ENCODE peak calls at places on chromosomes 16 and 17, in nine cellular contexts. S, C, U, I, J, W, Z, F and T are unnamed samples. For H3K4me1, the result is how much of the 10 kb centered on the place peaks cover.

GRCh38 chr16:87461466-87461975 is 31.3 kb downstream of the ZCCHC14 start:
- DNase-seq in F (peak), W (no peak), U (peak), J (no peak), S (peak), I (peak), Z (peak), C (peak), T (peak)

GRCh38 chr17:58121925-58122324 is 26.3 kb upstream of the OR4D1 start:
- DNase-seq in I (peak), Z (no peak), U (peak), J (peak), C (no peak), S (no peak), W (peak), F (no peak), T (no peak)

GRCh38 chr16:30567991-30568638 is 3.4 kb downstream of the ZNF688 start:
- DNase-seq in S (no peak), U (peak), C (peak), Z (no peak), I (peak), F (no peak), W (peak), J (peak), T (no peak)

GRCh38 chr16:69408451-69408850 is 16.0 kb upstream of the CYB5B start:
- DNase-seq in F (no peak), I (no peak), U (peak), C (peak), Z (no peak), J (no peak), S (no peak), W (no peak), T (no peak)

GRCh38 chr16:75378616-75379015 is 54.7 kb downstream of the CFDP1 start:
- DNase-seq in F (no peak), C (no peak), I (no peak), S (no peak), Z (no peak), J (no peak), U (no peak), W (no peak), T (no peak)

GRCh38 chr17:28792877-28793666 is 49.3 kb downstream of the TRAF4 start:
- DNase-seq in J (no peak), F (no peak), Z (no peak), W (no peak), C (no peak), U (peak), I (no peak), S (no peak), T (no peak)

GRCh38 chr17:47230864-47231263 is 21.7 kb downstream of the MYL4 start:
- DNase-seq in Z (no peak), F (no peak), I (no peak), S (no peak), C (no peak), W (no peak), J (no peak), U (no peak), T (no peak)

GRCh38 chr17:57622886-57623433 is 122.1 kb downstream of the CCDC182 start:
- DNase-seq in I (no peak), J (no peak), Z (no peak), W (no peak), S (no peak), C (peak), F (no peak), U (peak), T (peak)

GRCh38 chr17:27384721-27385120 is 71.5 kb upstream of the KSR1 start:
- DNase-seq in W (no peak), Z (no peak), J (no peak), S (no peak), C (no peak), F (no peak), U (no peak), I (no peak), T (no peak)

GRCh38 chr17:80872999-80873951 is 118.4 kb upstream of the CHMP6 start:
- DNase-seq in F (no peak), I (no peak), C (peak), S (peak), U (peak), J (no peak), W (peak), Z (peak), T (peak)

GRCh38 chr17:31393749-31394146 is 2.3 kb downstream of the RAB11FIP4 start:
- DNase-seq in Z (peak), W (no peak), I (no peak), J (no peak), U (no peak), S (no peak), F (no peak), C (peak), T (peak)

GRCh38 chr17:1779571-1780074 is 17.8 kb downstream of the SERPINF1 start:
- DNase-seq in J (no peak), C (peak), Z (peak), W (no peak), U (no peak), S (peak), I (no peak), F (no peak), T (no peak)

GRCh38 chr16:86905302-86905701 is 327.0 kb downstream of the FOXL1 start:
- DNase-seq in W (no peak), J (no peak), C (no peak), I (no peak), U (no peak), Z (peak), F (no peak), S (no peak), T (peak)

GRCh38 chr16:2980227-2981176 is at the start of gene PKMYT1:
- DNase-seq in C (peak), J (peak), U (peak), S (peak), F (peak), W (peak), I (peak), Z (peak), T (peak)

GRCh38 chr17:18129041-18129502 is 20.5 kb downstream of the MYO15A start:
- DNase-seq in U (peak), S (no peak), J (no peak), F (no peak), C (no peak), Z (peak), I (no peak), W (no peak), T (peak)

GRCh38 chr17:65102788-65103187 is 34.4 kb upstream of the RGS9 start:
- DNase-seq in F (no peak), W (no peak), C (no peak), S (no peak), I (no peak), Z (no peak), J (no peak), U (no peak), T (no peak)

GRCh38 chr17:80512233-80512632 is 32.4 kb upstream of the RPTOR start:
- DNase-seq in S (no peak), W (no peak), J (no peak), C (no peak), F (no peak), I (no peak), Z (no peak), U (peak), T (no peak)

GRCh38 chr17:52930145-52930544 is 771.6 kb upstream of the CA10 start:
- DNase-seq in S (no peak), J (no peak), U (no peak), F (no peak), W (no peak), Z (no peak), C (no peak), I (no peak), T (no peak)

GRCh38 chr16:31215287-31216115 is 1.4 kb downstream of the PYDC1 start:
- DNase-seq in I (no peak), J (peak), U (peak), S (peak), F (no peak), C (peak), Z (peak), W (no peak), T (peak)

GRCh38 chr16:48637039-48637438 is 27.1 kb upstream of the N4BP1 start:
- DNase-seq in C (no peak), I (no peak), W (no peak), Z (no peak), J (no peak), F (no peak), S (no peak), U (no peak), T (no peak)

GRCh38 chr17:3535253-3535995 is 22.2 kb downstream of the TRPV3 start:
- DNase-seq in S (peak), W (peak), Z (peak), I (peak), U (peak), C (peak), F (no peak), J (peak), T (peak)

GRCh38 chr17:1050996-1051925 is 54.3 kb downstream of the TIMM22 start:
- DNase-seq in W (no peak), C (no peak), S (no peak), J (no peak), F (no peak), Z (no peak), U (no peak), I (no peak), T (no peak)

GRCh38 chr17:80270104-80270503 is 9.5 kb downstream of the RNF213 start:
- DNase-seq in Z (no peak), U (no peak), F (no peak), C (no peak), S (no peak), W (no peak), J (no peak), I (no peak), T (no peak)

GRCh38 chr16:49586466-49586865 is 212.9 kb downstream of the C16orf78 start:
- DNase-seq in U (no peak), F (no peak), C (no peak), W (no peak), I (no peak), Z (no peak), J (no peak), S (no peak), T (no peak)

GRCh38 chr16:29729116-29729521 is 16.7 kb downstream of the C16orf54 start:
- DNase-seq in I (no peak), W (no peak), S (no peak), U (peak), C (peak), Z (no peak), J (no peak), F (no peak), T (peak)

GRCh38 chr17:9242497-9242881 is 221.2 kb downstream of the NTN1 start:
- DNase-seq in C (no peak), I (no peak), U (no peak), Z (no peak), J (no peak), F (no peak), S (no peak), W (no peak), T (no peak)

GRCh38 chr17:9242983-9243382 is 221.7 kb downstream of the NTN1 start:
- DNase-seq in I (no peak), W (no peak), S (no peak), U (no peak), J (no peak), F (no peak), C (no peak), Z (no peak), T (no peak)

GRCh38 chr17:9240659-9241370 is 219.5 kb downstream of the NTN1 start:
- DNase-seq in U (peak), I (no peak), Z (peak), J (no peak), S (peak), W (no peak), F (peak), C (peak), T (no peak)

GRCh38 chr17:9241371-9241712 is 220.0 kb downstream of the NTN1 start:
- DNase-seq in C (no peak), I (no peak), U (no peak), W (no peak), J (no peak), F (no peak), Z (peak), S (no peak), T (no peak)

GRCh38 chr17:9241774-9242496 is 220.6 kb downstream of the NTN1 start:
- DNase-seq in Z (no peak), I (no peak), F (no peak), W (no peak), U (no peak), C (no peak), J (no peak), S (no peak), T (no peak)
- H3K27ac ChIP-seq in Z (no peak), I (no peak), F (peak), W (no peak), U (no peak), C (peak), J (no peak), S (peak), T (peak)

GRCh38 chr17:17125136-17126084 is 80.7 kb downstream of the PLD6 start:
- DNase-seq in C (no peak), I (peak), F (no peak), W (peak), U (no peak), J (peak), S (no peak), Z (no peak), T (no peak)
- H3K4me1 ChIP-seq in C (under half), I (under half), F (under half), W (half or more), U (under half), J (half or more), S (half or more), Z (under half), T (under half)

DNA sequence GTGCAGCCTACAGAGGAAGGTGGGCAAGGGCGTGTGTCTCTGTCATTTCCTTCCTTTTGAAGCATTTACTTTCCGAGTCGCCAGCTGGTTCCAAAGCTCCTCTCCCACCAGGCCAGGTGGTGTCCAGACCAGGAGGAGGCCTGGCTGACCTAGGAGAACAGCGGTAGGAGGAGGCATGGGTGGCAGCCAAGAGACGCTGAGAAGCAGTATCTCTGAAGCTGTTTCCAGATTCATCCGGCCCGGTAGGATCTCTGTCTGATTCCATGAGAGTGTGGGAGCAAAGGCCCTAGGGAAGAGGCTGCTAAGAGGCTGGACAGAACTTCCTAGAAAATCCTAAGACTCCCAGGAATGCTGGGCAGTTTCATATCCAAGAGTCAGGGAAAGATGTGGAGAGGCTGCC is 20.3 kb downstream of the MEOX1 start:
- DNase-seq in U (no peak), F (no peak), C (no peak), W (no peak), S (no peak), I (no peak), Z (peak), J (no peak), T (no peak)
- H3K27ac ChIP-seq in U (no peak), F (no peak), C (no peak), W (no peak), S (no peak), I (no peak), Z (no peak), J (no peak), T (no peak)

GRCh38 chr16:80602894-80603293 is 62.1 kb downstream of the DYNLRB2 start:
- DNase-seq in C (no peak), W (no peak), S (no peak), J (no peak), F (no peak), Z (no peak), I (no peak), U (no peak), T (no peak)
- H3K4me1 ChIP-seq in C (under half), W (under half), S (under half), J (under half), F (under half), Z (under half), I (under half), U (under half), T (under half)

DNA sequence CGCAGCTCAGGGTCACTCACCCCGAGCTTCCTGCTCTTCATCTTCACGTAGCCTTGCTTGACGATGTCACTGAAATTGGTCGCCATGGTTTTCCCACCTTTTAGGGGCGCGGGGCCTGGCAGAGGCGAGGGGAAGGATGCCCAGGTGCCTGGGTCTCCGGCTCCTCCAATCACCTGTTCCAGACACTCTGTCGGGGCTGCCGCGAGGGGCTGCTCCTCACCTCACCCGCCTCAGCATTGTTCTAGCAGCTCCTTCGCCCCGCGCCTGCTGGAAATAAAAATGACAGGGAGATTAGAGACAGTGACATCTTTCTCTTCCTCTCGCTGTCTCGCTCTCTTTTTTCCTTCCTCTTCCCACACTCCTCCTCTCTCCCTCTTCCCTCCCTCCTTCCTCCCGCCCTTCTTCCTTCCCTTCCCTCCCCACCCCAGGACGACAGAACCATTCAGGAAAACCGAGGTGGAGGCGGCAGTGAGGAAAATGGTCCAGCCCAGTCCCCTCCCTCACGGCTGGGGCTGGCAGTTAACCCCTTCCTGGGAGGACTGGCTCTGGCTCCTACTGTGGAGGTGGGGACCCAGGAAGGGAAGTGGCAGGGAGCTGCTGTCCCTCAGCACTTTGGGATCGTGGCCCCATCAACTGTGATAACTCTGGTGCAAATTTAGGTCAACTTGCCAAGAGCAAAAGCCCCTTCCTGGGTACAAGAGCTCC is 6.7 kb downstream of the DOK4 start:
- DNase-seq in J (no peak), U (peak), W (no peak), Z (no peak), I (no peak), C (peak), F (no peak), S (no peak), T (no peak)
- H3K27ac ChIP-seq in J (no peak), U (peak), W (peak), Z (no peak), I (no peak), C (peak), F (peak), S (peak), T (peak)

GRCh38 chr16:1606774-1607173 is 5.1 kb downstream of the IFT140 start:
- DNase-seq in W (no peak), Z (no peak), F (no peak), S (no peak), C (no peak), U (no peak), I (no peak), J (no peak), T (no peak)
- H3K4me1 ChIP-seq in W (under half), Z (under half), F (under half), S (under half), C (under half), U (under half), I (under half), J (under half), T (under half)

DNA sequence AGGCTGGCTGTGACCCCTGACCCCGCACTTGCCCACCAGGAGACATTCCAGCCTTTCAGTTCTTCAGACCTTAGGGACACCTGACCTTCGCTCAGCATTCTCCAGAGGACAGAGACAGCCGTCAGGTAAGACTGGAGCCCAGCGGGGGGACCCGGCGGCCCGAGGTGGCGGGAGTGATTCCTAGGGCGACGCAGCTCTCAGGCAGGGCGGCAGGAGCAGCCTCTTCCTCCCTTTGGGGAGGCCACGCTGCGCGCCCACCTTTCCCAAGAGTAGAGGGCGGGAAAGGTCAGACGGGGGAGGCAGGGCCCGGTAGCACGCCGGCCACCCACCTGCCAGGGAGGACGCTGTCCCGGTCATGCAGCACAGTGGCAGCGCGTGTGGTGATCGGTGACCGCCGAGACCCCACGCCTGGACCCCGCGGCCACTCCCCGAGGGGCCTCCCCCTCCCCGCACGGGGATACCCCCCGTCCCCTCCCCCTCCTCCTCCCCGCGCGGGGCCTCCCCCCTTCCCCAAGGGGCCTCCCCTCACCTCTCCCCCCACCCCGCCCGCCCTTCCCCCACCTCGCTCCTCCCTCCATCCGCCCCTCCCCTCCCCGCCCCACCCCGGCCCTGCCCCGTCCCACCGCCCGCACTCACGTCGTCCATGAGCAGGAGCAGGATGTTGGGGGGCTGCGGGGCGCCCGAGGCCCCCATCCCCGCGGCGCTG is 472 bp downstream of the GALNS start:
- DNase-seq in F (no peak), W (peak), U (no peak), I (peak), Z (no peak), J (peak), S (no peak), C (peak), T (peak)
- H3K27ac ChIP-seq in F (peak), W (peak), U (peak), I (peak), Z (peak), J (peak), S (peak), C (peak), T (peak)

DNA sequence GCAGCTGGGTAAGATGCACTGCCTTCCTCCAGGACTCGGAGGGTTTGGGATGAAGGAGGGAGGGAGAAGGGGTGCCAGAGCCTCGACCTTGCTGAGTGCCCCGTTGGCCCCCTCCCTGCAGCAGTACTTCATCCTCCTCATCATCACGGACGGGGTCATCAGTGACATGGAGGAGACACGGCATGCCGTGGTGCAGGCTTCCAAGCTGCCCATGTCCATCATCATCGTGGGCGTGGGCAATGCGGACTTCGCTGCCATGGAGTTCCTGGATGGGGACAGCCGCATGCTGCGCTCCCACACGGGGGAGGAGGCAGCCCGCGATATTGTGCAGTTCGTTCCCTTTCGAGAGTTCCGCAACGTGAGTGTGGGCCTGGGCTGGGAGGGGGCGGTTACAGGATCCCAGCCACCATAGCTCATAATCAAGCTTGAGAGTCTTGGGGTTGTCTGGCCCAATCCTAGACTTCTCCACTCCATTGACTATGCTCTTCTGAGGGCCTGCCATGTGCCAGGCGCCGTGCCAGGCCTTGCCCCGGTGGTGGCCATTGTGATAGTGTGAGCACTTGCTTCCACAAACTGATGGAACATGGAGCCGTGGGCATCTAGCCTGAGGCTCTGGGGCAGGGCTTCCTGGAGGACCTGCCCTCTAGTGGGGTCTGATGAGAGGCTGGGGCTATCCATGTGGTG is 39.7 kb downstream of the PSME3IP1 start:
- DNase-seq in Z (peak), I (no peak), C (no peak), U (no peak), F (no peak), J (no peak), W (no peak), S (no peak), T (no peak)
- H3K4me1 ChIP-seq in Z (under half), I (under half), C (under half), U (under half), F (under half), J (under half), W (under half), S (under half), T (half or more)

GRCh38 chr17:75975757-75976174 is 3.2 kb downstream of the ACOX1 start:
- DNase-seq in Z (no peak), W (no peak), I (no peak), F (no peak), U (no peak), J (no peak), S (no peak), C (no peak), T (no peak)
- H3K27ac ChIP-seq in Z (no peak), W (no peak), I (no peak), F (no peak), U (no peak), J (no peak), S (peak), C (peak), T (peak)